ENCODE peak calls at places on chromosomes 16 and 17, in eight cellular contexts. V is activated CD4-positive, CD25-positive, alpha-beta regulatory T cell treated with anti-CD3 and anti-CD28 coated beads, Interleukin-2, amount 50 U/mL, for 72 hours; L is astrocyte of the cerebellum; P is H1; A is HCT116; J is HS-5; Q is immature natural killer cell; X is activated T-cell treated with anti-CD3 and anti-CD28 coated beads for 1 hour. R is an unnamed sample.
A peak's percentile ranks its signal among the peaks of the same experiment; 100 is the strongest.

GRCh38 chr17:6019959-6020358 is 50.2 kb upstream of the WSCD1 start:
- DNase-seq in Q (no peak), J (no peak), X (no peak), L (no peak), P (no peak), A (no peak), V (no peak), R (no peak)

GRCh38 chr17:76382305-76382802 is 2.1 kb upstream of the SPHK1 start:
- DNase-seq in Q (no peak), P (no peak), J (no peak), X (no peak), V (no peak), L (no peak), A (no peak), R (no peak)

GRCh38 chr16:88541831-88542230 is 28.4 kb upstream of the ZC3H18 start:
- DNase-seq in V (no peak), A (no peak), J (no peak), X (no peak), L (no peak), P (no peak), Q (no peak), R (no peak)

GRCh38 chr16:66977341-66978113 is 10.9 kb upstream of the CES4A start:
- DNase-seq in V (peak; percentile 94), X (peak; percentile 93), Q (peak; percentile 84), A (peak; percentile 60), J (peak; percentile 53), L (peak; percentile 49), P (peak; percentile 56), R (peak; percentile 87)

GRCh38 chr17:64032081-64032480 is 11.6 kb upstream of the ICAM2 start:
- DNase-seq in P (no peak), V (no peak), J (peak; percentile 45), A (no peak), X (no peak), Q (no peak), L (no peak), R (no peak)

GRCh38 chr16:80526418-80527061 is 14.3 kb upstream of the DYNLRB2 start:
- DNase-seq in V (peak; percentile 53), P (no peak), L (peak; percentile 47), X (peak; percentile 46), Q (peak; percentile 51), A (peak; percentile 38), J (peak; percentile 13), R (peak; percentile 35)

GRCh38 chr16:76942089-76942488 is 248.9 kb upstream of the MON1B start:
- DNase-seq in X (no peak), J (no peak), P (no peak), Q (no peak), L (no peak), A (no peak), V (no peak), R (no peak)

GRCh38 chr17:29158096-29158495 is 22.1 kb downstream of the MYO18A start:
- DNase-seq in L (peak; percentile 34), J (no peak), Q (no peak), V (no peak), P (no peak), A (no peak), X (no peak), R (no peak)

GRCh38 chr17:50657054-50657453 is 22.4 kb downstream of the ABCC3 start:
- DNase-seq in Q (no peak), X (no peak), J (no peak), V (no peak), P (no peak), L (no peak), A (no peak), R (no peak)

GRCh38 chr17:7173687-7174602 is 5.2 kb downstream of the ASGR1 start:
- DNase-seq in J (no peak), A (no peak), L (no peak), X (peak; percentile 17), V (no peak), Q (peak; percentile 40), P (peak; percentile 72), R (peak; percentile 27)

GRCh38 chr16:427295-427694 is 1.8 kb downstream of the RAB11FIP3 start:
- DNase-seq in V (no peak), X (no peak), A (no peak), J (no peak), P (no peak), L (no peak), Q (no peak), R (no peak)

GRCh38 chr17:73595068-73595865 is 49.0 kb downstream of the SDK2 start:
- DNase-seq in L (no peak), Q (peak; percentile 13), V (peak; percentile 39), P (no peak), A (no peak), X (no peak), J (no peak), R (peak; percentile 14)

GRCh38 chr17:40450175-40450574 is 6.9 kb downstream of the IGFBP4 start:
- DNase-seq in X (peak; percentile 27), L (no peak), J (no peak), Q (no peak), P (peak; percentile 49), A (peak; percentile 62), V (no peak), R (no peak)

GRCh38 chr16:24302636-24303035 is 46.5 kb downstream of the CACNG3 start:
- DNase-seq in Q (no peak), V (no peak), P (no peak), A (no peak), L (no peak), J (no peak), X (no peak), R (no peak)

GRCh38 chr17:79088266-79088996 is 13.8 kb downstream of the ENGASE start:
- DNase-seq in Q (no peak), X (no peak), V (no peak), P (no peak), L (no peak), A (no peak), J (no peak), R (no peak)

GRCh38 chr16:87822571-87822970 is 46.7 kb downstream of the SLC7A5 start:
- DNase-seq in P (no peak), A (no peak), J (no peak), L (no peak), Q (no peak), V (no peak), X (no peak), R (no peak)

GRCh38 chr17:29042679-29043538 is at the start of gene PIPOX:
- DNase-seq in L (peak; percentile 43), X (no peak), V (no peak), P (peak; percentile 94), A (no peak), J (no peak), Q (no peak), R (no peak)

GRCh38 chr16:57976331-57976796 is 5.4 kb upstream of the CNGB1 start:
- DNase-seq in V (no peak), P (no peak), A (no peak), L (no peak), X (no peak), Q (no peak), J (no peak), R (no peak)

GRCh38 chr16:4052801-4053662 is 63.2 kb downstream of the ADCY9 start:
- DNase-seq in A (peak; percentile 15), L (no peak), X (no peak), Q (no peak), V (no peak), J (no peak), P (no peak), R (no peak)

GRCh38 chr17:58525239-58525638 is 10.8 kb upstream of the MTMR4 start:
- DNase-seq in P (no peak), X (no peak), Q (no peak), J (peak; percentile 60), V (no peak), L (peak; percentile 87), A (no peak), R (no peak)

GRCh38 chr16:81036751-81037350 is 1.2 kb downstream of the ATMIN start:
- DNase-seq in A (no peak), V (no peak), Q (no peak), L (no peak), J (no peak), P (no peak), X (no peak), R (no peak)

GRCh38 chr17:78013683-78014467 is 55.4 kb downstream of the TNRC6C start:
- DNase-seq in A (peak; percentile 54), X (peak; percentile 30), V (no peak), Q (peak; percentile 58), P (no peak), J (peak; percentile 42), L (peak; percentile 77), R (peak; percentile 42)

GRCh38 chr17:60817187-60817586 is 139.5 kb downstream of the BCAS3 start:
- DNase-seq in A (no peak), L (peak; percentile 69), X (no peak), J (peak; percentile 71), P (no peak), V (no peak), Q (no peak), R (no peak)

GRCh38 chr17:47707056-47707791 is 13.3 kb downstream of the TBKBP1 start:
- DNase-seq in A (no peak), J (no peak), X (no peak), Q (no peak), P (no peak), V (no peak), L (no peak), R (no peak)

GRCh38 chr16:3148256-3149192 is 13.7 kb downstream of the ZNF213 start:
- DNase-seq in X (no peak), J (no peak), P (no peak), A (no peak), L (no peak), V (no peak), Q (no peak), R (no peak)

GRCh38 chr16:63422633-63423032 is 1386.4 kb upstream of the CDH8 start:
- DNase-seq in V (no peak), X (no peak), A (no peak), J (no peak), Q (no peak), L (no peak), P (no peak), R (no peak)

GRCh38 chr17:77852666-77853207 is 105.8 kb upstream of the TNRC6C start:
- DNase-seq in J (no peak), X (no peak), P (no peak), L (no peak), Q (no peak), V (no peak), A (no peak), R (no peak)

GRCh38 chr16:89890886-89891657 is 17.7 kb downstream of the TCF25 start:
- DNase-seq in L (no peak), J (no peak), P (no peak), X (no peak), A (no peak), V (no peak), Q (no peak), R (no peak)

GRCh38 chr17:68424861-68425260 is 32.4 kb downstream of the WIPI1 start:
- DNase-seq in L (no peak), P (no peak), X (no peak), J (no peak), Q (no peak), A (no peak), V (no peak), R (no peak)

GRCh38 chr17:8003594-8004181 is 1.3 kb downstream of the GUCY2D start:
- DNase-seq in L (no peak), J (no peak), X (no peak), V (peak; percentile 23), P (no peak), A (no peak), Q (no peak), R (no peak)

GRCh38 chr16:81798311-81799137 is 19.4 kb downstream of the PLCG2 start:
- DNase-seq in X (no peak), Q (peak; percentile 52), P (no peak), J (no peak), L (no peak), V (no peak), A (no peak), R (no peak)

GRCh38 chr16:81493755-81494433 is 49.3 kb downstream of the CMIP start:
- DNase-seq in X (no peak), A (peak; percentile 83), J (peak; percentile 41), P (peak; percentile 21), L (no peak), V (no peak), Q (no peak), R (peak; percentile 4)

GRCh38 chr17:69713815-69714214 is 299.3 kb downstream of the MAP2K6 start:
- DNase-seq in P (no peak), J (no peak), V (no peak), A (no peak), L (no peak), Q (no peak), X (no peak), R (no peak)

GRCh38 chr17:80449930-80450576 is 26.4 kb downstream of the NPTX1 start:
- DNase-seq in Q (no peak), P (no peak), V (no peak), L (no peak), J (no peak), X (no peak), A (no peak), R (no peak)

R was measured in CD4-positive, alpha-beta T cell.